ENCODE peak calls at places on chromosomes 16 and 17, in six cellular contexts. Y, T, L, B, C and J are unnamed samples.

GRCh38 chr17:79838541-79839274 is 532 bp downstream of the CBX4 start:
- DNase-seq in Y (peak), T (no peak), L (no peak), B (no peak), C (peak), J (peak)

GRCh38 chr16:47260496-47260895 is 116.8 kb upstream of the NETO2 start:
- DNase-seq in Y (no peak), T (no peak), L (no peak), B (no peak), C (no peak), J (no peak)

GRCh38 chr17:38361700-38362465 is 10.2 kb downstream of the SOCS7 start:
- DNase-seq in Y (no peak), T (no peak), L (no peak), B (no peak), C (no peak), J (peak)

GRCh38 chr16:2032285-2033056 is 5.8 kb downstream of the NHERF2 start:
- DNase-seq in Y (no peak), T (no peak), L (no peak), B (no peak), C (no peak), J (peak)

GRCh38 chr17:41835214-41835799 is 725 bp downstream of the NT5C3B start:
- DNase-seq in Y (no peak), T (no peak), L (no peak), B (no peak), C (no peak), J (no peak)

GRCh38 chr16:55566432-55567175 is at the start of gene CAPNS2:
- DNase-seq in Y (no peak), T (no peak), L (no peak), B (no peak), C (no peak), J (no peak)

GRCh38 chr16:84687715-84688114 is 12.1 kb upstream of the USP10 start:
- DNase-seq in Y (no peak), T (no peak), L (no peak), B (no peak), C (no peak), J (peak)

GRCh38 chr17:39092672-39093250 is 58.7 kb downstream of the PLXDC1 start:
- DNase-seq in Y (no peak), T (no peak), L (no peak), B (no peak), C (no peak), J (no peak)

GRCh38 chr17:8380049-8380448 is 2.9 kb downstream of the RPL26 start:
- DNase-seq in Y (no peak), T (no peak), L (no peak), B (no peak), C (no peak), J (no peak)

GRCh38 chr17:30422171-30422570 is 43.4 kb downstream of the CPD start:
- DNase-seq in Y (no peak), T (no peak), L (no peak), B (no peak), C (no peak), J (no peak)

GRCh38 chr17:83200231-83200699 is 120.9 kb downstream of the METRNL start:
- DNase-seq in Y (peak), T (peak), L (no peak), B (peak), C (peak), J (no peak)

GRCh38 chr16:82832861-82833260 is 206.1 kb downstream of the CDH13 start:
- DNase-seq in Y (no peak), T (no peak), L (no peak), B (no peak), C (no peak), J (peak)

GRCh38 chr17:82636626-82637598 is 11.3 kb downstream of the WDR45B start:
- DNase-seq in Y (no peak), T (no peak), L (no peak), B (no peak), C (no peak), J (no peak)

GRCh38 chr17:58200024-58200633 is 7.6 kb downstream of the EPX start:
- DNase-seq in Y (peak), T (no peak), L (no peak), B (no peak), C (no peak), J (peak)

GRCh38 chr16:58085584-58086251 is 43.5 kb downstream of the CFAP20 start:
- DNase-seq in Y (no peak), T (no peak), L (no peak), B (no peak), C (no peak), J (no peak)

GRCh38 chr16:49528035-49528434 is 154.4 kb downstream of the C16orf78 start:
- DNase-seq in Y (no peak), T (no peak), L (no peak), B (no peak), C (no peak), J (no peak)

GRCh38 chr16:62853887-62854286 is 817.6 kb upstream of the CDH8 start:
- DNase-seq in Y (no peak), T (no peak), L (no peak), B (no peak), C (no peak), J (no peak)

GRCh38 chr16:73046484-73047214 is 1.3 kb downstream of the ZFHX3 start:
- DNase-seq in Y (no peak), T (no peak), L (no peak), B (no peak), C (no peak), J (no peak)

GRCh38 chr17:7043544-7044268 is at the start of gene SLC16A11:
- DNase-seq in Y (peak), T (no peak), L (no peak), B (peak), C (no peak), J (no peak)

GRCh38 chr16:15770512-15770911 is 86.3 kb downstream of the MYH11 start:
- DNase-seq in Y (no peak), T (no peak), L (no peak), B (no peak), C (no peak), J (peak)

GRCh38 chr16:17556276-17557052 is 85.7 kb upstream of the XYLT1 start:
- DNase-seq in Y (peak), T (no peak), L (no peak), B (peak), C (no peak), J (peak)

GRCh38 chr17:4536259-4536741 is 18.9 kb downstream of the MYBBP1A start:
- DNase-seq in Y (no peak), T (no peak), L (no peak), B (no peak), C (no peak), J (no peak)

GRCh38 chr16:476039-476438 is 50.6 kb downstream of the RAB11FIP3 start:
- DNase-seq in Y (no peak), T (no peak), L (no peak), B (no peak), C (no peak), J (no peak)

GRCh38 chr17:78979780-78980623 is at the start of gene LGALS3BP:
- DNase-seq in Y (peak), T (peak), L (peak), B (no peak), C (peak), J (peak)

GRCh38 chr16:50491516-50491915 is 56.7 kb upstream of the NKD1 start:
- DNase-seq in Y (no peak), T (no peak), L (no peak), B (peak), C (no peak), J (no peak)

GRCh38 chr17:14032234-14032633 is 37.1 kb upstream of the COX10 start:
- DNase-seq in Y (no peak), T (no peak), L (no peak), B (no peak), C (no peak), J (no peak)

GRCh38 chr16:84266451-84266850 is 26.6 kb upstream of the KCNG4 start:
- DNase-seq in Y (peak), T (peak), L (no peak), B (no peak), C (peak), J (peak)

GRCh38 chr17:47692137-47692894 is 1.6 kb upstream of the TBKBP1 start:
- DNase-seq in Y (no peak), T (peak), L (no peak), B (peak), C (no peak), J (no peak)

GRCh38 chr17:2137342-2138098 is 82.6 kb downstream of the HIC1 start:
- DNase-seq in Y (peak), T (peak), L (no peak), B (peak), C (no peak), J (peak)

GRCh38 chr17:60260540-60260939 is 110.8 kb downstream of the CA4 start:
- DNase-seq in Y (no peak), T (no peak), L (no peak), B (no peak), C (no peak), J (no peak)

GRCh38 chr16:6081320-6081976 is 983.9 kb upstream of the EEF2KMT start:
- DNase-seq in Y (peak), T (no peak), L (no peak), B (no peak), C (peak), J (no peak)

GRCh38 chr17:47895254-47895855 is 681 bp upstream of the SP2 start:
- DNase-seq in Y (no peak), T (peak), L (no peak), B (peak), C (no peak), J (peak)

GRCh38 chr16:84062734-84063640 is 20.4 kb upstream of the SLC38A8 start:
- DNase-seq in Y (peak), T (peak), L (peak), B (peak), C (peak), J (peak)

GRCh38 chr16:1337486-1337885 is 4.0 kb downstream of the BAIAP3 start:
- DNase-seq in Y (no peak), T (no peak), L (no peak), B (no peak), C (no peak), J (no peak)

DNA sequence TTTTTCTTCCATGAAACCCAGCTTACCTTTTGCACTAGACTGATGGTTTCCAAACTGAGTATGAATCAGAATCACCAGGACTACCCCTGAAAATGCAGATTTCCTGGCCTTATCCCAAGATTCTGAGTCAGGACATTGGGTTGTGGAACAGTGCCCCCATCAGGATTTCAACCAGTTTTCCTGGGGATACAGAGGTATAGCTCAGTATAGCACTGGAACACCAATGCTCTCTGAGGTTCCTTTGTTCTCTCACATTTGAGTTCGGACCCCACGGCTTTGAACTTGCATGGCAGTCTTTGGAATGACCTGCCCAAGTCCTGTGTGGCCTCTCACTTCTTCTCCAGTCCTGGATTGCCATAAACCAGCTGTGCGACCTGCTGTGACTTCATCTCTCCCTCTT is 12.8 kb upstream of the CCL8 start:
- DNase-seq in Y (peak), T (no peak), L (peak), B (peak), C (peak), J (peak)
- TF ChIP-seq CTCF in Y (no peak), T (peak), L (peak), B (no peak), C (peak), J (peak)

GRCh38 chr16:10577305-10578202 is 2.8 kb downstream of the EMP2 start:
- DNase-seq in Y (peak), T (peak), L (no peak), B (peak), C (peak), J (peak)

GRCh38 chr16:10579575-10579964 is 828 bp downstream of the EMP2 start:
- DNase-seq in Y (no peak), T (no peak), L (no peak), B (no peak), C (no peak), J (no peak)

GRCh38 chr16:10579965-10580918 is at the start of gene EMP2:
- DNase-seq in Y (peak), T (peak), L (no peak), B (peak), C (peak), J (peak)

GRCh38 chr16:10576390-10577304 is 3.8 kb downstream of the EMP2 start:
- DNase-seq in Y (no peak), T (no peak), L (no peak), B (no peak), C (no peak), J (no peak)

DNA sequence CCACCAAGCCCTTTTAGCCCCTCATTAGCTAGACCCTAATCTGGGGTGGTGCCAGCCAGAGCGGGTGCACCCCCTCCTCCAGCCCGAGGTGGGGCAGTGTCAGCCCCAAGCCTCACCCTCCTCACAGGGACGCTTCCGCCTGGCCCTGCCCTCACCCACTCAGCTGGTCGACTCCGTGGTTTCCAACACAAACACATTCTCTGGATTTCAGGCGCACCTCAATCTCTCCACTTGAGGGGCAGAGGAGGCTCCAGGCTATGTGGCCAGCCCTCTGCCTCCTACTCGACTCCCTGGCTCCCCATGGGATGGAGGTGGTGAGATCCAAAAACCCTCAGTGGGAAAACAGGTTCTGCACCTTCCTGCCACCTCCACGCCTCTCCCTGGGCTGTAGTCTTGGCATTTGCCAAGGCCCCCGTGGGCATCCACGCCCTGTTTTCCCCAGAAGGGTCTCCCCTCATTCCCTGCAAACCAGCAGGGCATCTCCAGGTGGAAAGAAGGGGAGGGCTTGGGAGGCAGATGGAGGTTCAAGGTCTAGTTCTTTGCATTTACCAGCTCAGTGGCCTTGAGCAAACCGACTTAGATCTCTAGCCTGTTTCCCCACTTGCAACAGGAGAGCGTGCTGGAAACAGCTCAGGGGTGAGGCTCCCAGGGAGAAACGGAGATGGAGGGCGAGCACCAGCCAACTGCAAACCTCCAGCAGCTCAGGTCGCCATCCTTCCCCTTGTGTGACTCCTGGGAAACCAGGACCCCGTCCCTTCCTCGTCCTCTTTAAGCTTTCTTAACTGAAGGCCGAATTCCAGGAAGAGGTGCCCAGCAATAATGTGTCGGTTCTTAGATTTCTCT is 1.7 kb downstream of the EMP2 start:
- DNase-seq in Y (no peak), T (no peak), L (no peak), B (no peak), C (peak), J (no peak)
- TF ChIP-seq CTCF in Y (no peak), T (no peak), L (no peak), B (no peak), C (no peak), J (no peak)

DNA sequence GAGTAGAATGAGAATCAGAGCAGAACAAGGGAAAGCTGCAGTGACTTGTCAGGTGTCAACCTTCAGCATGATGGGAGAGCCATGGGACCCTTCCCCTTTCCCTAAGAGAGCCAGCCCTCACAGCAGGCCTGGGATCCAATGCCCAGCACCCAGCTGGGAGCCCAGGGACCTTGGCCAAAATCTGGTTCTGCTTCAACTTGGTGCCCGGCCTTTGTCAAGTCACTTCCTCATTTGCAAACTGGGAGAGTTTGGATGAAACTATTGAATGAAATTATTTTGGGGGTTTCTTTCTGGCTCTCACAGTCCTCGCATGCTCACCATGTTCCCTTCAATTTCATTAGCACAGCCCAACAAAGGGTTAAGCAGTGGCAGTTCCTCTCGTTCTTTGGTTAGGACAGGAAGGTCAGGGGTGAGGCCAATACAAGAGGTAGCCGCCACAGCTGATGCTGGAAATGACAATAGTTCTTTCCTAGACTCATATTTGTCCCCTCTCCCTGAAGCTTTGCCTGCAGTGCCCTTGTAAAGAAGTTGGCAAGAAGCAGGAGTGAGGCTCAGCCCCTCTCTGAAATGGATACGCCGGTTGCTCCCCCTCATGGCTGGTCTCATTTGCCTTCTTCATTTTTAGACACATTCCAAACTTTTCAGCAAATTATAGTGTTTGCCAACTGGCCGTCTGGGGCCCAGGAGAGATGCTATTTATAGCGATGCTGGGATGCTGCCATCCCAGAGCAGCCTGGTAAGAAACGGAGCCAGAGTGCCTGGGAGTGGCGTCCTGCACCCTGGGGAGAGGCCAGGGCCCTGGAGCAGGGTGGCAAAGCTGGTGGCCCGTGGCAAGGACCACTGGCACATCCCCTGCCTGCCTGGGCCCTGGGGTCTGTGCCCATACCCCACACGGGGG is 34.5 kb upstream of the MEOX1 start:
- DNase-seq in Y (no peak), T (peak), L (peak), B (no peak), C (peak), J (peak)
- TF ChIP-seq CTCF in Y (no peak), T (no peak), L (peak), B (no peak), C (no peak), J (no peak)

DNA sequence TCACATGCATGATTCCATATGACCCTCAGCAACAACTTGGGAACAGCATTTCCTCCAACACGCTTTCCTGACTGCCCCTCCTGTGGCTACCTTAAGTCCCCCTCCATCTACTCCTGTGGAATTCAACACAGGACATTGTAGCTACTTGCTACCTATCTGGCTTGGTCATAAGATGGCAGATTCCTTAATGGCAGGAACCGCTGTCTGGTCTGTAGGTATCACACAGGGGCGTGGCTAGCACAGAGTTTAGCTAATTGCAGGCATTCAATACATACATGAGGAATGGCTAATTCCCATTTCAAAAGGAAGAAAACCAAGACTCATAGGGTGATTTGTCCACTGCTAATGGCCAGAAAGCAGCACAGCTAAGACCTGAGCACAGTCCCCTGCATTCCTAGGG is 8.6 kb downstream of the LRRC59 start:
- DNase-seq in Y (no peak), T (no peak), L (no peak), B (no peak), C (no peak), J (no peak)
- TF ChIP-seq CTCF in Y (no peak), T (no peak), L (no peak), B (no peak), C (no peak), J (no peak)

GRCh38 chr16:89166696-89167424 is 4.7 kb upstream of the CDH15 start:
- DNase-seq in Y (no peak), T (no peak), L (no peak), B (no peak), C (no peak), J (no peak)

GRCh38 chr16:89169778-89170177 is 1.8 kb upstream of the CDH15 start:
- DNase-seq in Y (no peak), T (no peak), L (no peak), B (no peak), C (no peak), J (no peak)

GRCh38 chr16:89170346-89171215 is 967 bp upstream of the CDH15 start:
- DNase-seq in Y (peak), T (no peak), L (no peak), B (no peak), C (no peak), J (no peak)

GRCh38 chr16:89167425-89167941 is 4.1 kb upstream of the CDH15 start:
- DNase-seq in Y (peak), T (peak), L (peak), B (peak), C (peak), J (peak)

DNA sequence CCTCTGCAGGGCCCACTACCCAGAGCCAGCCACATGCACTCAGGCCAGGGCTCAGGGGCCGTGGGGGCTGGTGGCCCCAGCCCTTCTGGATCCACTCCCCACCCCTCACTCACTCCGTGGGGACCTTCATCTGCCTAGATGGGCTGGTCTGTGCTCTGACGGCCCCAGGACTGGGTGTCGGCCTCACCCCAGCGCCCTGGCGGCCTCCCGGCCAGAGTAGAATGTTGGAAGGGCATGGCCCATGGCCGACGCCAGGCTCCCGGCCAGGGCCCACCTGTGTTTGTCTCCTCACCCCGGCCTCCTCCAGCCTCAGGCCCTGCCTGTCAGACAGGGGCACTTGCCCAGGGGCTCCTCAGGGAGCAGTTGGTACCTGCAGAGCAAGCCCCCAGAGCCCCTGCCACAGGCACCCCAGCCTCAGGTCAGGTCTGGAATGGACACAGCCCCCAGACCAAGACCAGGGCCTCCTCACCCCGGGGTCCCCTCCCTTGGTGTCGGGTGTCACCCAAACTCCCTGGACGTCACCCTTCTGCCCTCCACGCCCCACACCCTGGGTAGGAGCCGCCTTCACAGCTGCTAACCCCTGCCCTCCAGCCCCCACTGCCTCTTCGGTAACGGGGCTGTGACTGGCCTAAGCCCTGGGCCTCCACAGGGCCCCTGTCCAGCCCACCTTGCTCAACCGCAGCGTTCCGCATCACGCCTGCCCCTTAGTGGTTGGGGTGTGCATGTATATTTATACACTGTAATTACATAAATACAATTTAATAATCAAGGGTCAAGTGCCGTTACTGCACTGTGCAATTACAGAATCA is 3.0 kb upstream of the CDH15 start:
- DNase-seq in Y (no peak), T (no peak), L (no peak), B (no peak), C (no peak), J (no peak)
- TF ChIP-seq CTCF in Y (no peak), T (no peak), L (no peak), B (no peak), C (no peak), J (peak)